ENCODE peak calls at places on chromosomes 6 and 20, in eight cellular contexts. One of them, this sample, is unnamed.

GRCh38 chr20:48621256-48622078 is 206.3 kb downstream of the PREX1 start:
- DNase-seq in AG04450: no peak
- DNase-seq in uterus: no peak
- DNase-seq in GM19239: no peak
- DNase-seq in KBM-7: no peak
- DNase-seq in pons: no peak
- DNase-seq in fibroblast of the conjunctiva: no peak
- DNase-seq in activated CD4-positive, CD25-positive, alpha-beta regulatory T cell: no peak
- DNase-seq in this sample: peak

GRCh38 chr20:48928832-48929725 is 7.6 kb downstream of the ARFGEF2 start:
- DNase-seq in AG04450: no peak
- DNase-seq in uterus: no peak
- DNase-seq in GM19239: no peak
- DNase-seq in KBM-7: no peak
- DNase-seq in pons: peak
- DNase-seq in fibroblast of the conjunctiva: peak
- DNase-seq in activated CD4-positive, CD25-positive, alpha-beta regulatory T cell: no peak
- DNase-seq in this sample: no peak

GRCh38 chr6:19723533-19723932 is 113.6 kb upstream of the ID4 start:
- DNase-seq in AG04450: peak
- DNase-seq in uterus: no peak
- DNase-seq in GM19239: no peak
- DNase-seq in KBM-7: no peak
- DNase-seq in pons: no peak
- DNase-seq in fibroblast of the conjunctiva: peak
- DNase-seq in activated CD4-positive, CD25-positive, alpha-beta regulatory T cell: no peak
- DNase-seq in this sample: no peak

GRCh38 chr20:45445805-45446562 is 23.6 kb upstream of the WFDC2 start:
- DNase-seq in AG04450: no peak
- DNase-seq in uterus: no peak
- DNase-seq in GM19239: no peak
- DNase-seq in KBM-7: peak
- DNase-seq in pons: no peak
- DNase-seq in fibroblast of the conjunctiva: no peak
- DNase-seq in activated CD4-positive, CD25-positive, alpha-beta regulatory T cell: no peak
- DNase-seq in this sample: no peak

GRCh38 chr20:15248618-15249395 is 911.4 kb upstream of the FLRT3 start:
- DNase-seq in AG04450: no peak
- DNase-seq in uterus: no peak
- DNase-seq in GM19239: no peak
- DNase-seq in KBM-7: no peak
- DNase-seq in pons: no peak
- DNase-seq in fibroblast of the conjunctiva: no peak
- DNase-seq in activated CD4-positive, CD25-positive, alpha-beta regulatory T cell: no peak
- DNase-seq in this sample: no peak

GRCh38 chr20:19433371-19434316 is 221.2 kb downstream of the SLC24A3 start:
- DNase-seq in AG04450: no peak
- DNase-seq in uterus: no peak
- DNase-seq in GM19239: no peak
- DNase-seq in KBM-7: no peak
- DNase-seq in pons: no peak
- DNase-seq in fibroblast of the conjunctiva: no peak
- DNase-seq in activated CD4-positive, CD25-positive, alpha-beta regulatory T cell: no peak
- DNase-seq in this sample: no peak

GRCh38 chr20:11502051-11502450 is 415.6 kb upstream of the BTBD3 start:
- DNase-seq in AG04450: no peak
- DNase-seq in uterus: no peak
- DNase-seq in GM19239: no peak
- DNase-seq in KBM-7: no peak
- DNase-seq in pons: no peak
- DNase-seq in fibroblast of the conjunctiva: no peak
- DNase-seq in activated CD4-positive, CD25-positive, alpha-beta regulatory T cell: no peak
- DNase-seq in this sample: no peak

GRCh38 chr6:64439274-64439673 is 803.7 kb downstream of the PHF3 start:
- DNase-seq in AG04450: no peak
- DNase-seq in uterus: no peak
- DNase-seq in GM19239: no peak
- DNase-seq in KBM-7: no peak
- DNase-seq in pons: no peak
- DNase-seq in fibroblast of the conjunctiva: no peak
- DNase-seq in activated CD4-positive, CD25-positive, alpha-beta regulatory T cell: no peak
- DNase-seq in this sample: no peak